ENCODE peak calls at places on chromosomes 3 and 15, in eight cellular contexts. One of them, this sample, is unnamed.

GRCh38 chr15:44157679-44158078 is 37.4 kb downstream of the FRMD5 start:
- DNase-seq in Peyer's patch: no peak
- DNase-seq in ovary: no peak
- DNase-seq in lower leg skin: no peak
- DNase-seq in stomach: no peak
- DNase-seq in sigmoid colon: no peak
- DNase-seq in GM06990: no peak
- DNase-seq in endodermal cell: no peak
- DNase-seq in this sample: no peak

GRCh38 chr15:33756950-33757349 is 211.3 kb upstream of the CHRM5 start:
- DNase-seq in stomach: no peak
- DNase-seq in sigmoid colon: no peak
- DNase-seq in ovary: no peak
- DNase-seq in GM06990: no peak
- DNase-seq in Peyer's patch: no peak
- DNase-seq in endodermal cell: no peak
- DNase-seq in lower leg skin: no peak
- DNase-seq in this sample: no peak

GRCh38 chr3:161221881-161222600 is 930 bp downstream of the NMD3 start:
- DNase-seq in sigmoid colon: no peak
- DNase-seq in ovary: no peak
- DNase-seq in lower leg skin: no peak
- DNase-seq in endodermal cell: no peak
- DNase-seq in Peyer's patch: no peak
- DNase-seq in GM06990: peak
- DNase-seq in stomach: no peak
- DNase-seq in this sample: no peak

GRCh38 chr3:184757010-184757651 is 45.3 kb upstream of the MAGEF1 start:
- DNase-seq in endodermal cell: peak
- DNase-seq in ovary: peak
- DNase-seq in sigmoid colon: peak
- DNase-seq in GM06990: no peak
- DNase-seq in lower leg skin: peak
- DNase-seq in stomach: peak
- DNase-seq in Peyer's patch: no peak
- DNase-seq in this sample: no peak

GRCh38 chr15:79002631-79003030 is 57.8 kb upstream of the CTSH start:
- DNase-seq in endodermal cell: no peak
- DNase-seq in lower leg skin: no peak
- DNase-seq in sigmoid colon: no peak
- DNase-seq in Peyer's patch: no peak
- DNase-seq in stomach: no peak
- DNase-seq in GM06990: no peak
- DNase-seq in ovary: no peak
- DNase-seq in this sample: no peak

GRCh38 chr3:111080357-111080937 is 8.8 kb downstream of the NECTIN3 start:
- DNase-seq in sigmoid colon: no peak
- DNase-seq in endodermal cell: no peak
- DNase-seq in lower leg skin: no peak
- DNase-seq in GM06990: no peak
- DNase-seq in Peyer's patch: no peak
- DNase-seq in stomach: no peak
- DNase-seq in ovary: no peak
- DNase-seq in this sample: no peak

GRCh38 chr3:37922721-37923575 is 61.3 kb downstream of the CTDSPL start:
- DNase-seq in stomach: peak
- DNase-seq in Peyer's patch: no peak
- DNase-seq in ovary: no peak
- DNase-seq in lower leg skin: no peak
- DNase-seq in GM06990: no peak
- DNase-seq in sigmoid colon: no peak
- DNase-seq in endodermal cell: no peak
- DNase-seq in this sample: no peak

GRCh38 chr15:35671197-35671596 is 125.2 kb upstream of the DPH6 start:
- DNase-seq in sigmoid colon: no peak
- DNase-seq in Peyer's patch: no peak
- DNase-seq in stomach: no peak
- DNase-seq in endodermal cell: no peak
- DNase-seq in lower leg skin: no peak
- DNase-seq in ovary: no peak
- DNase-seq in GM06990: no peak
- DNase-seq in this sample: no peak

GRCh38 chr3:33417051-33417673 is 23.0 kb downstream of the UBP1 start:
- DNase-seq in sigmoid colon: no peak
- DNase-seq in GM06990: no peak
- DNase-seq in ovary: no peak
- DNase-seq in endodermal cell: no peak
- DNase-seq in lower leg skin: no peak
- DNase-seq in stomach: no peak
- DNase-seq in Peyer's patch: no peak
- DNase-seq in this sample: no peak

GRCh38 chr3:43178891-43179366 is 73.0 kb upstream of the POMGNT2 start:
- DNase-seq in stomach: peak
- DNase-seq in endodermal cell: peak
- DNase-seq in sigmoid colon: no peak
- DNase-seq in lower leg skin: no peak
- DNase-seq in GM06990: no peak
- DNase-seq in Peyer's patch: peak
- DNase-seq in ovary: no peak
- DNase-seq in this sample: no peak

DNA sequence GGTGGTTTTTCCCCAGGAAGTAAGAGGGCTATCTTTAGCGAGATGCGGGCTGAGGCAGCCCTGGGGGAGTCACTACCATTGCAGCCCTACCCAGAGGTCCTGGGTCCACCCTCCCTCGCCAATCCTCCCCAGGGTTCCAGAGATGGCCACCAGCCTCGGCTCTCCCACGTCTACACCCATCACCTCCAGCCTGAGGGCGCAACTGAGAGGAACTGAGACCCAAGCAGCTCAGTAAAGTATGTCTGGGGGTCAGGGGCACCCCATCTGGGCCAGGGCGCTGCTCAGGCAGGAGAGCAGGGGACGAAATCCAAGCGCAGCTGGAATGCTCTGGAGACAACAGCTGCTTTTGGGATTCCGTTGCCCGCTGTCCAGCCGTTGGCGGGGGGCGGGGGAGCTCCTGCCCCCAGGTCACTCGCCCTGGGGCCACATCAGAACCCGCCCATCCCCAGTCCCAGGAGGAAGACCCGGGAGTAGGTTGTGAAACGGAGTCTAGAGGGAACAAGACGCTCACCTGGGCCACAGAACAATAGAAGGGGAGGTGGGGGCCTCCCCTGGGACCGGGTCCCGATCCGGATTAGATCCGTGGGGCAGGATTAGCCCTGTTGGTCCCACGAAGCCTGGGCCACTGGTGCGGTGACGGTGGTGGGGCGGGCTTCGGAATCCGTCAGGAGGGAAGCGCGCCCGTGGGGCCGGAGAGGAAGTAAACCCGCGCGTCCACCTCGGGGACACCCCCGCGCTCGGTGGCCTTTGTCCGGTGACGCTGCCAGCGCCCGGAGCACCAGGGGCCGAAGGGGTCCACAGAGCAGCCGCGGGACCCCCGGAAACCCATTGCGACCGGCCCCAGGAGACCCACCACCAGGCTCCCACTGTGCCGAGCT is 1.3 kb upstream of the NDUFAF3 start:
- DNase-seq in GM06990: peak
- DNase-seq in ovary: peak
- DNase-seq in Peyer's patch: peak
- DNase-seq in sigmoid colon: peak
- DNase-seq in lower leg skin: no peak
- DNase-seq in stomach: peak
- DNase-seq in endodermal cell: peak
- DNase-seq in this sample: no peak
- TF ChIP-seq CTCF in GM06990: no peak
- TF ChIP-seq CTCF in ovary: no peak
- TF ChIP-seq CTCF in Peyer's patch: no peak
- TF ChIP-seq CTCF in sigmoid colon: no peak
- TF ChIP-seq CTCF in lower leg skin: no peak
- TF ChIP-seq CTCF in stomach: no peak
- TF ChIP-seq CTCF in endodermal cell: no peak
- TF ChIP-seq CTCF in this sample: no peak

GRCh38 chr15:71116366-71116765 is 1.1 kb downstream of the THSD4 start:
- DNase-seq in stomach: no peak
- DNase-seq in Peyer's patch: no peak
- DNase-seq in endodermal cell: no peak
- DNase-seq in lower leg skin: no peak
- DNase-seq in sigmoid colon: no peak
- DNase-seq in ovary: no peak
- DNase-seq in GM06990: no peak
- DNase-seq in this sample: no peak

GRCh38 chr15:71116942-71117341 is 1.7 kb downstream of the THSD4 start:
- DNase-seq in Peyer's patch: no peak
- DNase-seq in stomach: no peak
- DNase-seq in ovary: no peak
- DNase-seq in sigmoid colon: no peak
- DNase-seq in endodermal cell: no peak
- DNase-seq in GM06990: no peak
- DNase-seq in lower leg skin: no peak
- DNase-seq in this sample: no peak

GRCh38 chr15:71114887-71115566 is at the start of gene THSD4:
- DNase-seq in sigmoid colon: peak
- DNase-seq in lower leg skin: peak
- DNase-seq in Peyer's patch: peak
- DNase-seq in stomach: peak
- DNase-seq in ovary: peak
- DNase-seq in endodermal cell: peak
- DNase-seq in GM06990: peak
- DNase-seq in this sample: peak

GRCh38 chr15:71114066-71114680 is 1.1 kb upstream of the THSD4 start:
- DNase-seq in Peyer's patch: no peak
- DNase-seq in sigmoid colon: no peak
- DNase-seq in ovary: no peak
- DNase-seq in endodermal cell: peak
- DNase-seq in lower leg skin: no peak
- DNase-seq in GM06990: no peak
- DNase-seq in stomach: no peak
- DNase-seq in this sample: no peak

DNA sequence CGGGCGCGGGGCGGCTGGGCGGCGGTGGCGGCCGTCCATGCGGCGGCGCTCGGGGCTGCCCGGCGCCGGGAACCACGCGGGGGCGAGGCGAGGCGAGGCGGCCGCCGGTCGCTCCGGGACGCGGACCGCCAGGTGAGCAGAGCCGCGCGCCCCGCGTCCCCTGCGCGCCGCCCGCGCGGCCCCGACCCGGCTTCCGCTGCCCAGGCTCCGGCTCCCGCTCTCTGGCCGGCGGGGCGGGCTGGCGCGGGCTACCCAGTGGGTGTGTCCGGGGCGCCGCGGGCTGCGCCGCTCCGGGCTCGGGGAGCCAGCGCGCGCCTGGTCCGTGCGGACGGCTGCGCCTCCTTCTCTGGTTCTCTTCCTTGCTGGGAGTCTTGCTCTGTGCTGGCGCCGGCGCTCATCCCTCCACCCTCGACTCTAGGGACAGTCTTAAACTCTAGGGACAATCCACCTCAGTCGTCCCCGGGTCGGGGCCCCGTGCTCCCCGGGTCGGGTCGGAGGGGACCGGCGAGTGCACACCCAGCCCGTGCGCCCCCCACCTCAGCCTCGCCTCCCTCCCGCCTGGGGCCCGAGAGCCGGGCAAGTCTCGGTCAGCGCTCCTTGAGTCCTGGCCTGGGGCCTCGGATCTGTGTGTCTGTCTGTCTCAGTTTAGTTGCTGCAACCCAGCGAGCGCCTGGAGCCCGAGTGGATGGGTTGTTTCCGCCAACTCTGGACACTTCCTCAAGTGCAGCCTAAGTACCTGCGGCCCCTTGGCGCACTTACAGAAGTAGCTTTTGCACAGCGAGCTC is 488 bp downstream of the THSD4 start:
- DNase-seq in ovary: peak
- DNase-seq in endodermal cell: peak
- DNase-seq in sigmoid colon: no peak
- DNase-seq in lower leg skin: peak
- DNase-seq in GM06990: peak
- DNase-seq in Peyer's patch: peak
- DNase-seq in stomach: peak
- DNase-seq in this sample: peak
- TF ChIP-seq CTCF in ovary: no peak
- TF ChIP-seq CTCF in endodermal cell: peak
- TF ChIP-seq CTCF in sigmoid colon: no peak
- TF ChIP-seq CTCF in lower leg skin: no peak
- TF ChIP-seq CTCF in GM06990: no peak
- TF ChIP-seq CTCF in Peyer's patch: no peak
- TF ChIP-seq CTCF in stomach: no peak
- TF ChIP-seq CTCF in this sample: no peak

GRCh38 chr3:53232641-53233377 is 23.0 kb downstream of the TKT start:
- DNase-seq in endodermal cell: peak
- DNase-seq in stomach: no peak
- DNase-seq in GM06990: no peak
- DNase-seq in sigmoid colon: no peak
- DNase-seq in lower leg skin: no peak
- DNase-seq in ovary: no peak
- DNase-seq in Peyer's patch: peak
- DNase-seq in this sample: no peak

GRCh38 chr3:53230789-53231188 is 25.0 kb downstream of the TKT start:
- DNase-seq in endodermal cell: peak
- DNase-seq in stomach: no peak
- DNase-seq in sigmoid colon: no peak
- DNase-seq in ovary: no peak
- DNase-seq in lower leg skin: no peak
- DNase-seq in Peyer's patch: no peak
- DNase-seq in GM06990: no peak
- DNase-seq in this sample: no peak

GRCh38 chr3:53229606-53230005 is 26.2 kb downstream of the TKT start:
- DNase-seq in lower leg skin: no peak
- DNase-seq in GM06990: no peak
- DNase-seq in ovary: no peak
- DNase-seq in stomach: no peak
- DNase-seq in sigmoid colon: no peak
- DNase-seq in Peyer's patch: no peak
- DNase-seq in endodermal cell: no peak
- DNase-seq in this sample: no peak

GRCh38 chr3:53230041-53230621 is 25.7 kb downstream of the TKT start:
- DNase-seq in lower leg skin: no peak
- DNase-seq in sigmoid colon: no peak
- DNase-seq in endodermal cell: peak
- DNase-seq in ovary: no peak
- DNase-seq in Peyer's patch: no peak
- DNase-seq in stomach: no peak
- DNase-seq in GM06990: no peak
- DNase-seq in this sample: no peak

GRCh38 chr3:53231532-53232511 is 24.0 kb downstream of the TKT start:
- DNase-seq in ovary: no peak
- DNase-seq in GM06990: no peak
- DNase-seq in endodermal cell: peak
- DNase-seq in lower leg skin: no peak
- DNase-seq in sigmoid colon: no peak
- DNase-seq in Peyer's patch: peak
- DNase-seq in stomach: no peak
- DNase-seq in this sample: no peak
- TF ChIP-seq CTCF in ovary: no peak
- TF ChIP-seq CTCF in GM06990: no peak
- TF ChIP-seq CTCF in endodermal cell: peak
- TF ChIP-seq CTCF in lower leg skin: no peak
- TF ChIP-seq CTCF in sigmoid colon: no peak
- TF ChIP-seq CTCF in Peyer's patch: no peak
- TF ChIP-seq CTCF in stomach: no peak
- TF ChIP-seq CTCF in this sample: no peak

DNA sequence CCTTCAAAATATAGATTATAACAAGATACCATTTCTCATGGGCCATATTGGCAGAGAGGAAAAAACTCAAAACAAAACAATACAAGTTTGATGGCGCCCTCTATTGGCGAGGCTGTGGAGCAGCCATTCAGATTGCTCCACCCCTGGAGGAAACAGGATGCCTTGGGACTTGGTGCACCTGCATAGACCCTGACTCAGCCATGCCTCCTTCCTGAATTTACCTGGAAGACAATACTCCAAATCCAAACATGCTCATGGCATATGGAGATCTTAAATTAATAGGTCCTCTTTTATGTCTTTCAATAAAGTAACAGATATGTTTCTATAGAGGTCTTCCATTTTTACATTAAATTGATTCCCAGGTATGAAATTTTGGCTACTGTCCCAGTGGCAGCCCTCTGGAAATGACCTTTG is 90.0 kb downstream of the APBA2 start:
- DNase-seq in stomach: no peak
- DNase-seq in GM06990: no peak
- DNase-seq in sigmoid colon: no peak
- DNase-seq in ovary: no peak
- DNase-seq in lower leg skin: no peak
- DNase-seq in endodermal cell: peak
- DNase-seq in Peyer's patch: no peak
- DNase-seq in this sample: no peak
- TF ChIP-seq CTCF in stomach: no peak
- TF ChIP-seq CTCF in GM06990: peak
- TF ChIP-seq CTCF in sigmoid colon: no peak
- TF ChIP-seq CTCF in ovary: no peak
- TF ChIP-seq CTCF in lower leg skin: no peak
- TF ChIP-seq CTCF in endodermal cell: peak
- TF ChIP-seq CTCF in Peyer's patch: peak
- TF ChIP-seq CTCF in this sample: peak

This sample was measured in progenitor cell of endocrine pancreas.